ENCODE peak calls at places on chromosomes 6 and 20, in ten cellular contexts. R is suprapubic skin, U is AG09309, J is AG09319, V is astrocyte of the spinal cord, H is AG04450, E is cardiac muscle cell, T is neural progenitor cell, W is ascending aorta, C is HFF-Myc. B is an unnamed sample.

GRCh38 chr20:33666293-33667244 is at the start of gene ACTL10:
- DNase-seq in R (peak), U (peak), J (peak), V (peak), H (peak), E (peak), T (peak), W (peak), C (peak), B (peak)

GRCh38 chr6:26534681-26535465 is 3.3 kb upstream of the HMGN4 start:
- DNase-seq in R (no peak), U (no peak), J (no peak), V (no peak), H (no peak), E (no peak), T (peak), W (no peak), C (no peak), B (no peak)

GRCh38 chr6:140857734-140858380 is 1274.9 kb upstream of the GJE1 start:
- DNase-seq in R (no peak), U (peak), J (peak), V (peak), H (peak), E (peak), T (no peak), W (no peak), C (peak), B (no peak)

GRCh38 chr20:2596673-2597279 is 55.7 kb upstream of the NOP56 start:
- DNase-seq in R (no peak), U (no peak), J (no peak), V (peak), H (no peak), E (peak), T (no peak), W (no peak), C (peak), B (no peak)

GRCh38 chr6:68200929-68201328 is 434.2 kb upstream of the ADGRB3 start:
- DNase-seq in R (no peak), U (no peak), J (no peak), V (no peak), H (no peak), E (no peak), T (no peak), W (no peak), C (no peak), B (no peak)

GRCh38 chr6:41257369-41258195 is 28.9 kb downstream of the TREM1 start:
- DNase-seq in R (no peak), U (peak), J (peak), V (peak), H (no peak), E (peak), T (no peak), W (no peak), C (peak), B (no peak)

GRCh38 chr6:118122161-118122560 is 215.1 kb downstream of the SLC35F1 start:
- DNase-seq in R (no peak), U (no peak), J (no peak), V (no peak), H (no peak), E (no peak), T (no peak), W (no peak), C (no peak), B (no peak)

GRCh38 chr20:33167859-33168258 is at the start of gene BPIFA2:
- DNase-seq in R (no peak), U (no peak), J (no peak), V (no peak), H (no peak), E (no peak), T (no peak), W (no peak), C (no peak), B (no peak)

GRCh38 chr6:25499851-25500250 is 152.2 kb upstream of the SCGN start:
- DNase-seq in R (no peak), U (no peak), J (no peak), V (peak), H (no peak), E (no peak), T (no peak), W (no peak), C (no peak), B (no peak)

GRCh38 chr6:164183556-164184123 is 769.1 kb downstream of the QKI start:
- DNase-seq in R (no peak), U (no peak), J (no peak), V (no peak), H (no peak), E (no peak), T (no peak), W (no peak), C (no peak), B (no peak)

GRCh38 chr6:35213824-35214756 is at the start of gene SCUBE3:
- DNase-seq in R (no peak), U (no peak), J (no peak), V (peak), H (no peak), E (peak), T (peak), W (no peak), C (no peak), B (no peak)

GRCh38 chr20:31517373-31517772 is 3.1 kb downstream of the HM13 start:
- DNase-seq in R (peak), U (peak), J (peak), V (peak), H (no peak), E (peak), T (peak), W (no peak), C (peak), B (no peak)
- TF ChIP-seq CTCF in R (peak), U (peak), J (peak), V (peak), H (peak), E (peak), T (peak), W (no peak), C (peak), B (no peak)

DNA sequence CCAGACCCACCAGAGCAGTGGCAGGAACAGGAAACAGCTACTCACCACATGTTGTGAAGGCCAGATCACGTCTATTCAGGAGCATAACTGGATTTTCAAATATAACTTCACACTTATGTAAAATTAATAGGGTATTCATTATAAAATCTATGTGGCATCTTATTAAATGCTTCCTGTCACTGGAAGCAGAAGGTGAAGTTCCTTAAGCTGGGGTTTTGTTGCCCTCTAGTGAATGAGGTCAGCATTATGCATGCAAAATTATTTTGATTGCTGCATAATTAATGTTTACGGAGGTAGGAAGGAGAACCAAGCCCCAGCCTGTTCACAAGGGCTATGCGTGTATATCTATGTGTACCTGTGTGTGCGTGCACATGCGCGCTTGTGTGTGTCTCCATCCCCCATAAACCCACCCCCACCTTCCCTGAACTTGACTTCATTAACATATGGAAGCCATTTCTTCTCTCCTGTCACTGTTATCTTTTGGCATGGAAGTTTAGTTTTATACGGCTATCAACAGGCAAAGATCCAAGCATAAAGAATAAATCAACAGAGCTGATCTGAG is 90.3 kb upstream of the CDH4 start:
- DNase-seq in R (no peak), U (no peak), J (no peak), V (no peak), H (no peak), E (no peak), T (no peak), W (no peak), C (no peak), B (no peak)
- TF ChIP-seq CTCF in R (no peak), U (no peak), J (no peak), V (no peak), H (peak), E (no peak), T (no peak), W (no peak), C (no peak), B (no peak)

DNA sequence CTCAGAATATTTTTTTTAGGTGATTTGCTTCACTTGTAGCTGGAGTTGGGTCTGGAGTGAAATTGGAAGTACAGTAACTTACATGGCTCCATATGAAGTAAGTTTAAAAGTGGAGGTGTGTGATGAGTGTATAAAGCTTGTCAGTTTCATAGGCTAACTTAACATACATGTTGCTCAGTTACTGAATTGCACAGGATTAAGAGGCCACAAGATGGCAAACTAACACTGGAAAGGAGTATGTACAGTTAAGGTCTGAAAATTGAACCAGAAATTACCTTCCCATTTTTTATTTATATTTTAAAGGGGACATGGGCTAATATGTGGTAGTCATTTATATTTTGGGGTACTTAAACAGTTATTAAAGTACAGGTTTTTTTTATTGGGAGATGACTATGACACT is 45.3 kb upstream of the SMIM8 start:
- DNase-seq in R (no peak), U (no peak), J (no peak), V (no peak), H (no peak), E (peak), T (no peak), W (no peak), C (no peak), B (no peak)
- TF ChIP-seq CTCF in R (no peak), U (peak), J (peak), V (no peak), H (peak), E (peak), T (peak), W (no peak), C (peak), B (no peak)

DNA sequence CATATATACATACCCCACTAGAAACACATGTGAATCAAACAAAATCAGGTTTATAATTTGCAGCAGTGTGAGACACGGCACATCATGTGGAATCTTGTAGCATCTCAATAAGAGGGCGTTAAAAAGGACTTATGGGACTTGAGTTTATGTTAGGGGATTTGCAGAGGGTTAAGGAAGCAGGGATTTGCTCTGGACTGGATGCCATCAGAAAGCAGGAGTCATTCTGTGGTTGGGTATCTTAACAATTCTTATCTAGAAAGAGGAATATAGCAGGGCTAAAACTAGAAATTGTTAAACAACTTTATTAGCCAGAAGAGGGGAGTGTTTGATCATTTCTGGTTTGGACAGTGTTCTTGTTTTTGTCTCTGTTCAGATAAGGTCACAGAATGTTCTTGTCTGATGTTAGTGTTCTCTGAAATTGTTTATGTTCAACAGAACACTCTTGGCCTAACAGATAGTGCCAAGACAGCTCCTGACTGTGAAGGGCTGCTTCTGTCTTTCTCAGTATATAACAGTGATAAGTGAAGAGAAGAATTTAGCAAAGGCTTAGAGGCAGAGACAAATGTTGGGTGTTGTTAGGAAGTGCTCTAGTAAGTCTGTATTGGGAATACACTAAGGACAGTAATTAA is 39.2 kb downstream of the LIN28B start:
- DNase-seq in R (no peak), U (peak), J (no peak), V (peak), H (no peak), E (peak), T (no peak), W (no peak), C (no peak), B (no peak)
- TF ChIP-seq CTCF in R (no peak), U (peak), J (peak), V (no peak), H (no peak), E (no peak), T (no peak), W (no peak), C (no peak), B (no peak)

DNA sequence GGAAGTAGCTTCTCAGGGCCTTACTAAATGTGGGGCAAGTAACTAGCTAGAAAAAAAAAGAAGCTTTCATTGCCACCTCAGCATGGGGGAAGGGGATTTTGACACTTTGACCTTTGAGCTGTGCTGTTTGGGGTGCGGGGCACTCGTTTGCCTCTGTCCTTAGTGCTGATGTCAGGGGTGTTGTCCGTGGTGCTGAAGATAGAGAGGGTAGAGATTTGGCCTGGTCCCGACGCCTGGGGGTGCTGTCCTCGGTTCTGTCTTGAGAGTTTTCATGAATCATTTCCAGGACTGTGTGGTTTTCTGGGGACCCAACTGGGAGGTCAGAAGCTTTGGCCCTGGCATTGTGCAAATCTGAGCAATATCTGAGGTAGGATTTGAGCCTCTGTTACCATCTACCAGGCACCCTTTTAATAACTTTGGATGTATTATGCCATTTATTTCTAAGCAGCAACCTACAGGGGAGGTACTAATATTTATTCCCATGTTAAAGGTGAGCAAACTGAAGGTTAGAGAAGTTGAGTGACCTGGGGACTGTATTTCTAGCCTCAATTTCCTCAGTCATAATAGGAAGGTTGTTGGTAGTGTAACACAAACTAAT is 78.0 kb downstream of the DLGAP4 start:
- DNase-seq in R (no peak), U (no peak), J (no peak), V (peak), H (no peak), E (peak), T (peak), W (no peak), C (peak), B (no peak)
- TF ChIP-seq CTCF in R (no peak), U (peak), J (peak), V (no peak), H (peak), E (peak), T (peak), W (no peak), C (peak), B (no peak)

GRCh38 chr6:106556368-106556960 is 72.8 kb downstream of the RTN4IP1 start:
- DNase-seq in R (no peak), U (no peak), J (no peak), V (peak), H (no peak), E (peak), T (no peak), W (no peak), C (no peak), B (no peak)
- TF ChIP-seq CTCF in R (no peak), U (peak), J (peak), V (peak), H (peak), E (peak), T (peak), W (peak), C (no peak), B (peak)

GRCh38 chr6:70371454-70372105 is 41.7 kb upstream of the FAM135A start:
- DNase-seq in R (no peak), U (peak), J (peak), V (peak), H (peak), E (peak), T (peak), W (no peak), C (peak), B (no peak)
- TF ChIP-seq CTCF in R (peak), U (peak), J (peak), V (peak), H (peak), E (peak), T (peak), W (peak), C (peak), B (peak)

B was measured in vagina.